ENCODE peak calls at places on chromosome 10, in four cellular contexts. R, F, I and V are unnamed samples.

GRCh38 chr10:119643306-119644214 is 7.6 kb upstream of the BAG3 start:
- DNase-seq in R (no peak), F (no peak), I (no peak), V (no peak)

GRCh38 chr10:97406064-97406463 is 4.9 kb upstream of the RRP12 start:
- DNase-seq in R (no peak), F (no peak), I (no peak), V (no peak)

GRCh38 chr10:68796609-68797008 is 30.7 kb upstream of the STOX1 start:
- DNase-seq in R (no peak), F (no peak), I (peak), V (no peak)

GRCh38 chr10:69468771-69469129 is 17.5 kb downstream of the TSPAN15 start:
- DNase-seq in R (no peak), F (no peak), I (no peak), V (no peak)

GRCh38 chr10:59126992-59127391 is 49.5 kb upstream of the PHYHIPL start:
- DNase-seq in R (no peak), F (no peak), I (no peak), V (peak)

GRCh38 chr10:117353700-117354099 is 21.5 kb downstream of the PDZD8 start:
- DNase-seq in R (no peak), F (no peak), I (no peak), V (no peak)

GRCh38 chr10:132264306-132264950 is 43.3 kb downstream of the STK32C start:
- DNase-seq in R (no peak), F (no peak), I (no peak), V (no peak)

GRCh38 chr10:42979730-42980467 is 97.0 kb upstream of the RET start:
- DNase-seq in R (peak), F (no peak), I (no peak), V (peak)

GRCh38 chr10:131577786-131578471 is 266.4 kb upstream of the TCERG1L start:
- DNase-seq in R (no peak), F (no peak), I (no peak), V (no peak)

GRCh38 chr10:42933454-42934340 is 143.2 kb upstream of the RET start:
- DNase-seq in R (peak), F (peak), I (peak), V (peak)

GRCh38 chr10:29397221-29397620 is 108.4 kb downstream of the LYZL1 start:
- DNase-seq in R (no peak), F (no peak), I (no peak), V (no peak)

GRCh38 chr10:69047111-69047837 is 40.6 kb upstream of the SRGN start:
- DNase-seq in R (no peak), F (no peak), I (no peak), V (no peak)

GRCh38 chr10:94042814-94043175 is 49.1 kb downstream of the PLCE1 start:
- DNase-seq in R (no peak), F (no peak), I (no peak), V (no peak)

GRCh38 chr10:89342219-89342966 is 14.6 kb downstream of the IFIT3 start:
- DNase-seq in R (no peak), F (no peak), I (peak), V (no peak)

GRCh38 chr10:4159173-4159572 is 374.2 kb upstream of the KLF6 start:
- DNase-seq in R (no peak), F (no peak), I (no peak), V (no peak)
- H3K4me2 ChIP-seq in R (no peak), F (no peak), I (no peak), V (no peak)

GRCh38 chr10:108598831-108599230 is 1324.5 kb downstream of the XPNPEP1 start:
- DNase-seq in R (no peak), F (no peak), I (no peak), V (peak)
- H4K5ac ChIP-seq in R (no peak), F (no peak), I (no peak), V (no peak)

DNA sequence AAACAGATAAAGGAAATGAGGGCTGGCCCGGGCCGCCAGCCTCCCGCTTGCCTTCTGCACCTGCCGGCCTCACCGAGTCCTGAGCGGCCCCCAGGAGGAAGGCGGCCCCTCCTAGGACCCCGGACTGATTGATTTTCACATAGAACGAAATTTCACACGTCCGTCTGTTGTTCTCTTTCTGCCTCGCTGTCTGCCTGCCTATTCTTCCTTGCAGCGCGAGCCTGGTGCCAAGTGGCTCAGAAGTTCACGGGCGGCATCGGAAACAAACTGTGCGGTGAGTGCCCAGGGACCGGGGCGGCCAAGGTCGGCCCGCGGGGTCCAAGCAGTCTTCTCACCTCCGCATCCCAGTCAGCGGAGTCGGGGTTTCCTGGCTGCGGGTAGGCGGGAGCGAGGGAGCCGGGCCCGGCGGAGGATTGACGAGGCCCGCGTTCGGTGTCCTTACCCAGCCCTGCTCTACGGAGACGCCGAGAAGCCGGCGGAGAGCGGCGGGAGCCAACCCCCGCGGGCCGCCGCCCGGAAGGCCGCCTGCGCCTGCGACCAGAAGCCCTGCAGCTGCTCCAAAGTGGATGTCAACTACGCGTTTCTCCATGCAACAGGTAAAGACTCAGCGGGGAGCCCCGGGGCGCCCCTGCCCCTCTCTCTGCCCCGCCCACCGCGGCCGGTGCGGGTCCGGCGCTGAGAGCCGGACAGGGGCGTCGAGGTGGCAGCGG is 977 bp downstream of the GAD2 start:
- DNase-seq in R (peak), F (peak), I (no peak), V (peak)
- H3K4me2 ChIP-seq in R (peak), F (peak), I (no peak), V (peak)

GRCh38 chr10:74851834-74852233 is 25.4 kb downstream of the KAT6B start:
- DNase-seq in R (no peak), F (no peak), I (no peak), V (no peak)

GRCh38 chr10:74854610-74855009 is 28.2 kb downstream of the KAT6B start:
- DNase-seq in R (no peak), F (no peak), I (no peak), V (peak)

GRCh38 chr10:74855027-74855426 is 28.6 kb downstream of the KAT6B start:
- DNase-seq in R (no peak), F (no peak), I (no peak), V (peak)

GRCh38 chr10:74855439-74855838 is 29.0 kb downstream of the KAT6B start:
- DNase-seq in R (no peak), F (no peak), I (no peak), V (no peak)

GRCh38 chr10:74852406-74852805 is 26.0 kb downstream of the KAT6B start:
- DNase-seq in R (no peak), F (no peak), I (no peak), V (no peak)
- H4K5ac ChIP-seq in R (no peak), F (no peak), I (peak), V (peak)

DNA sequence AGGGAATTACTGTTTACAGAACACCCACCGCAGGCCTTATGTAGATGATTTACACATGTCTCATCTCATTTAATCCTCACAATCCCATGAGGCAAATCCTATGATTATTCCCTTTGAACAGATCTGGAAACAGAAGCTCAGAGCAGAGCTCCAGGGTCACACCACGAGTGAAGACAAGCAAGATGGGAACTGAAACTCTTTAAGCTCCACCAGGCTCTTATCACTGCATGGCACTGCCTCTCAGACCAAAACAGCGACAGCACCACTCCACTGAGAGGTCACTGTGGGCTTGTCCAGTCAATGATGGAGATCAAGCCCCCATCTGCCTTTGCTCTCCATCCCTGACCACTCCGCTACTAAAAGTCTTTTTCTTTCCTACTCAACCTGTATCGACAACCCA is 5.9 kb downstream of the GRID1 start:
- DNase-seq in R (no peak), F (no peak), I (no peak), V (no peak)
- H3K4me2 ChIP-seq in R (no peak), F (no peak), I (no peak), V (no peak)

GRCh38 chr10:133368153-133368552 is 5.0 kb downstream of the ECHS1 start:
- DNase-seq in R (no peak), F (no peak), I (no peak), V (no peak)

GRCh38 chr10:133366751-133367150 is 6.4 kb downstream of the ECHS1 start:
- DNase-seq in R (no peak), F (no peak), I (no peak), V (no peak)

GRCh38 chr10:133366130-133366478 is 7.0 kb downstream of the ECHS1 start:
- DNase-seq in R (no peak), F (no peak), I (no peak), V (no peak)

GRCh38 chr10:133364645-133365431 is 7.0 kb upstream of the FUOM start:
- DNase-seq in R (no peak), F (no peak), I (no peak), V (no peak)

DNA sequence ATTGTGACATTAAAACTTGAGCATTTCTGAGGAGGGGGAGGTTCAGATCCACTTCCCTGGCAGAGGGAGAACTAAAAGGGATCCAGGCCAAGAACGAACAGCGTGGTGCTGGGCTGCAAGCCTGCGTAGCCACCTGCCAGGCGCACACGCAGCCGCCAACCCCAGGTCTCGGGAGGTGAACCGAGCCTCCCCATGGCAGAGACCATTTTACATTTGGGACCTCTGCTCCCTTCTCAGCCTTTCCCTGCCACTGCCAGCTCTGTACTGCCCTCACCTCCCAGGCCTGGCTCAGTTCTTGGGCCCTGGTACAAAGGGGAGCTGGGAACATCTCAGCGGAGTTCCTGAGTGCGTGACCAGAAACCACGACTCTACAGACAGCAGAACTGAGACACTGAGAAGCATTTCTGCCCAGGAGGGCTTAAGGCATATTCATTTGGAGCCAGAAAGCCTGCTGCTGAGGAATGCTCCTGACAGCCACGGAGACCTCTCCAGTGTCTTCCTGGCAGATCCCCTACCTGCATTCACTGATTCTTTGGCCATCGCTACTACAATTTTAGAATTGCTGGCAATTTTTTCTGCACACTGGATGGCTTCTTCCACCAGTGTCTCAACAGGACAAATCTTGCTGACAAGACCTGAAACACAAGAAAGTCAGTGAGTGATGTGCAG is 7.6 kb downstream of the ECHS1 start:
- DNase-seq in R (no peak), F (no peak), I (no peak), V (no peak)
- H4K5ac ChIP-seq in R (no peak), F (no peak), I (no peak), V (no peak)

DNA sequence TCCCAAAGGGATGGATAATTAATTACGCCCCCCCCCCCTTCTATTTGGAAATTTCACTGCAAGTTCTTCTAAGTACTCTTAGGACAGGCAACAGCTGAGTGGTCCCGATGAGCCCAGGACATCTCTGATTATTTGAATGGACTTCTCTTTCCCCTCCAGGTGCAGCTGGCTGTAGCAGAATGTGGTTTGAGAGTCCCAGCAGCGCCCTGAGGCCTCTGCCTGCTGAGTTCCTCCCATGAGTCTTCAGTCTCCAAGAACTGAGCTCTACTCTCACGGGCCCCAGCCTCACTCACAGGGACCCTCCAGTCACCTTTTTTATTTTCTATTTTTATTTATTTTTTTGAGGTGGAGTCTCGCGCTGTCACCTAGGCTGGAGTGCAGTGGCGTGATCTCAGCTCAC is 63.6 kb upstream of the SFMBT2 start:
- DNase-seq in R (no peak), F (no peak), I (no peak), V (no peak)
- H3K4me2 ChIP-seq in R (no peak), F (no peak), I (no peak), V (no peak)